ENCODE peak calls at places on chromosomes 12 and 14, in five cellular contexts. One of them, this sample, is unnamed.

GRCh38 chr12:62849398-62849797 is 85.6 kb downstream of the PPM1H start:
- DNase-seq in mesendoderm: no peak
- DNase-seq in psoas muscle: no peak
- DNase-seq in kidney glomerular epithelial cell: no peak
- DNase-seq in MCF 10A: no peak
- DNase-seq in this sample: no peak

GRCh38 chr12:102093319-102093718 is 26.6 kb downstream of the NUP37 start:
- DNase-seq in mesendoderm: no peak
- DNase-seq in psoas muscle: no peak
- DNase-seq in kidney glomerular epithelial cell: peak; percentile 2
- DNase-seq in MCF 10A: no peak
- DNase-seq in this sample: no peak

GRCh38 chr14:105120056-105120455 is 48.5 kb downstream of the JAG2 start:
- DNase-seq in mesendoderm: no peak
- DNase-seq in psoas muscle: no peak
- DNase-seq in kidney glomerular epithelial cell: no peak
- DNase-seq in MCF 10A: no peak
- DNase-seq in this sample: no peak

GRCh38 chr12:106252056-106252455 is 4.2 kb upstream of the CKAP4 start:
- DNase-seq in mesendoderm: no peak
- DNase-seq in psoas muscle: no peak
- DNase-seq in kidney glomerular epithelial cell: no peak
- DNase-seq in MCF 10A: no peak
- DNase-seq in this sample: no peak

GRCh38 chr14:68978550-68978911 is 571 bp downstream of the ACTN1 start:
- DNase-seq in mesendoderm: peak; percentile 69
- DNase-seq in psoas muscle: peak; percentile 77
- DNase-seq in kidney glomerular epithelial cell: no peak
- DNase-seq in MCF 10A: peak; percentile 61
- DNase-seq in this sample: peak; percentile 58

GRCh38 chr14:71181215-71182003 is 274.1 kb downstream of the PCNX1 start:
- DNase-seq in mesendoderm: no peak
- DNase-seq in psoas muscle: no peak
- DNase-seq in kidney glomerular epithelial cell: no peak
- DNase-seq in MCF 10A: peak; percentile 15
- DNase-seq in this sample: no peak

GRCh38 chr12:11568762-11569478 is 80.6 kb upstream of the ETV6 start:
- DNase-seq in mesendoderm: no peak
- DNase-seq in psoas muscle: no peak
- DNase-seq in kidney glomerular epithelial cell: no peak
- DNase-seq in MCF 10A: no peak
- DNase-seq in this sample: no peak

GRCh38 chr12:19574606-19575005 is 135.3 kb downstream of the AEBP2 start:
- DNase-seq in mesendoderm: peak; percentile 72
- DNase-seq in psoas muscle: no peak
- DNase-seq in kidney glomerular epithelial cell: no peak
- DNase-seq in MCF 10A: no peak
- DNase-seq in this sample: no peak

GRCh38 chr14:99576761-99577705 is 27.0 kb downstream of the CCDC85C start:
- DNase-seq in mesendoderm: no peak
- DNase-seq in psoas muscle: no peak
- DNase-seq in kidney glomerular epithelial cell: no peak
- DNase-seq in MCF 10A: no peak
- DNase-seq in this sample: no peak

GRCh38 chr12:84813780-84814663 is 98.6 kb downstream of the SLC6A15 start:
- DNase-seq in mesendoderm: no peak
- DNase-seq in psoas muscle: no peak
- DNase-seq in kidney glomerular epithelial cell: no peak
- DNase-seq in MCF 10A: no peak
- DNase-seq in this sample: no peak

GRCh38 chr12:65209655-65210043 is 40.3 kb downstream of the LEMD3 start:
- DNase-seq in mesendoderm: no peak
- DNase-seq in psoas muscle: no peak
- DNase-seq in kidney glomerular epithelial cell: no peak
- DNase-seq in MCF 10A: no peak
- DNase-seq in this sample: no peak

GRCh38 chr12:90951418-90952110 is 3.4 kb downstream of the CCER1 start:
- DNase-seq in mesendoderm: no peak
- DNase-seq in psoas muscle: no peak
- DNase-seq in kidney glomerular epithelial cell: peak; percentile 59
- DNase-seq in MCF 10A: no peak
- DNase-seq in this sample: no peak

GRCh38 chr12:122982963-122983788 is 2.7 kb downstream of the ARL6IP4 start:
- DNase-seq in mesendoderm: no peak
- DNase-seq in psoas muscle: peak; percentile 46
- DNase-seq in kidney glomerular epithelial cell: no peak
- DNase-seq in MCF 10A: no peak
- DNase-seq in this sample: no peak

GRCh38 chr12:38540156-38540555 is 223.6 kb downstream of the ALG10B start:
- DNase-seq in mesendoderm: no peak
- DNase-seq in psoas muscle: no peak
- DNase-seq in kidney glomerular epithelial cell: no peak
- DNase-seq in MCF 10A: no peak
- DNase-seq in this sample: no peak

GRCh38 chr12:68918960-68919359 is 14.0 kb downstream of the CPM start:
- DNase-seq in mesendoderm: no peak
- DNase-seq in psoas muscle: no peak
- DNase-seq in kidney glomerular epithelial cell: no peak
- DNase-seq in MCF 10A: no peak
- DNase-seq in this sample: no peak

GRCh38 chr12:99670635-99671034 is 23.1 kb downstream of the GARIN6 start:
- DNase-seq in mesendoderm: peak; percentile 73
- DNase-seq in psoas muscle: no peak
- DNase-seq in kidney glomerular epithelial cell: peak; percentile 80
- DNase-seq in MCF 10A: no peak
- DNase-seq in this sample: no peak

GRCh38 chr14:80681651-80682050 is 259.9 kb downstream of the CEP128 start:
- DNase-seq in mesendoderm: no peak
- DNase-seq in psoas muscle: no peak
- DNase-seq in kidney glomerular epithelial cell: no peak
- DNase-seq in MCF 10A: no peak
- DNase-seq in this sample: no peak

GRCh38 chr14:20615996-20616395 is 24.8 kb upstream of the RNASE12 start:
- DNase-seq in mesendoderm: no peak
- DNase-seq in psoas muscle: no peak
- DNase-seq in kidney glomerular epithelial cell: no peak
- DNase-seq in MCF 10A: no peak
- DNase-seq in this sample: no peak

GRCh38 chr12:47078733-47079364 is 572 bp upstream of the PCED1B start:
- DNase-seq in mesendoderm: no peak
- DNase-seq in psoas muscle: no peak
- DNase-seq in kidney glomerular epithelial cell: peak; percentile 52
- DNase-seq in MCF 10A: peak; percentile 39
- DNase-seq in this sample: peak; percentile 61

GRCh38 chr12:31220633-31221565 is 105.1 kb downstream of the SINHCAF start:
- DNase-seq in mesendoderm: peak; percentile 57
- DNase-seq in psoas muscle: no peak
- DNase-seq in kidney glomerular epithelial cell: no peak
- DNase-seq in MCF 10A: peak; percentile 17
- DNase-seq in this sample: no peak

This sample was measured in stimulated activated naive CD8-positive, alpha-beta T cell treated with anti-CD3 and anti-CD28 coated beads, Interleukin-15, Interleukin-2, amounts not matched to agents 100 U/mL and 50 U/mL, for 24 hours.